ENCODE peak calls at places on chromosomes 12 and 14, in six cellular contexts. V, E, A, D, P and F are unnamed samples.

GRCh38 chr12:76360316-76360715 is 12.1 kb upstream of the BBS10 start:
- DNase-seq in V (no peak), D (no peak), P (no peak), E (no peak), A (no peak), F (no peak)

GRCh38 chr12:98332626-98333025 is 182.8 kb upstream of the TMPO start:
- DNase-seq in D (peak; percentile 64), A (no peak), P (no peak), E (no peak), V (no peak), F (no peak)

GRCh38 chr14:32070282-32070681 is 6.8 kb upstream of the ARHGAP5 start:
- DNase-seq in D (no peak), A (no peak), E (no peak), V (no peak), P (no peak), F (no peak)

GRCh38 chr12:26721800-26722199 is 111.2 kb downstream of the ITPR2 start:
- DNase-seq in A (no peak), P (no peak), E (no peak), D (no peak), V (no peak), F (no peak)

GRCh38 chr12:29519585-29520182 is 22.2 kb upstream of the OVCH1 start:
- DNase-seq in A (peak; percentile 63), E (peak; percentile 29), V (peak; percentile 27), P (peak; percentile 28), D (no peak), F (no peak)

GRCh38 chr14:81147140-81147897 is 73.4 kb downstream of the GTF2A1 start:
- DNase-seq in E (no peak), P (no peak), A (no peak), D (no peak), V (no peak), F (no peak)

GRCh38 chr12:64506955-64507354 is 55.0 kb downstream of the TBK1 start:
- DNase-seq in E (no peak), A (no peak), V (no peak), P (no peak), D (no peak), F (no peak)

GRCh38 chr12:93803408-93803807 is 126.2 kb downstream of the CRADD start:
- DNase-seq in D (no peak), E (no peak), A (no peak), V (no peak), P (no peak), F (no peak)

GRCh38 chr14:41461380-41461779 is 145.3 kb upstream of the LRFN5 start:
- DNase-seq in D (no peak), E (no peak), A (no peak), V (no peak), P (no peak), F (no peak)

GRCh38 chr14:67423424-67423823 is 11.5 kb upstream of the PLEK2 start:
- DNase-seq in A (no peak), V (no peak), D (no peak), E (no peak), P (no peak), F (no peak)

GRCh38 chr14:66596241-66596985 is 88.5 kb downstream of the GPHN start:
- DNase-seq in D (no peak), V (no peak), E (no peak), P (no peak), A (no peak), F (no peak)

GRCh38 chr14:86462193-86462592 is 932.2 kb downstream of the FLRT2 start:
- DNase-seq in V (no peak), D (no peak), P (peak; percentile 40), A (peak; percentile 15), E (no peak), F (no peak)

GRCh38 chr12:111715242-111715641 is 29.4 kb downstream of the ACAD10 start:
- DNase-seq in E (no peak), A (no peak), V (peak; percentile 4), P (peak; percentile 4), D (no peak), F (no peak)

GRCh38 chr12:71455028-71455737 is 15.6 kb downstream of the LGR5 start:
- DNase-seq in E (no peak), A (no peak), P (no peak), V (no peak), D (no peak), F (no peak)

GRCh38 chr14:64208981-64209380 is 85.2 kb downstream of the ESR2 start:
- DNase-seq in A (no peak), P (no peak), D (no peak), V (no peak), E (no peak), F (no peak)

GRCh38 chr14:64208261-64208660 is 85.9 kb downstream of the ESR2 start:
- DNase-seq in A (no peak), V (no peak), E (no peak), P (no peak), D (no peak), F (no peak)

GRCh38 chr14:64210211-64210610 is 84.0 kb downstream of the ESR2 start:
- DNase-seq in V (no peak), D (no peak), A (no peak), P (no peak), E (no peak), F (no peak)

GRCh38 chr14:64212666-64213065 is 81.5 kb downstream of the ESR2 start:
- DNase-seq in E (no peak), P (no peak), A (no peak), D (no peak), V (no peak), F (no peak)

DNA sequence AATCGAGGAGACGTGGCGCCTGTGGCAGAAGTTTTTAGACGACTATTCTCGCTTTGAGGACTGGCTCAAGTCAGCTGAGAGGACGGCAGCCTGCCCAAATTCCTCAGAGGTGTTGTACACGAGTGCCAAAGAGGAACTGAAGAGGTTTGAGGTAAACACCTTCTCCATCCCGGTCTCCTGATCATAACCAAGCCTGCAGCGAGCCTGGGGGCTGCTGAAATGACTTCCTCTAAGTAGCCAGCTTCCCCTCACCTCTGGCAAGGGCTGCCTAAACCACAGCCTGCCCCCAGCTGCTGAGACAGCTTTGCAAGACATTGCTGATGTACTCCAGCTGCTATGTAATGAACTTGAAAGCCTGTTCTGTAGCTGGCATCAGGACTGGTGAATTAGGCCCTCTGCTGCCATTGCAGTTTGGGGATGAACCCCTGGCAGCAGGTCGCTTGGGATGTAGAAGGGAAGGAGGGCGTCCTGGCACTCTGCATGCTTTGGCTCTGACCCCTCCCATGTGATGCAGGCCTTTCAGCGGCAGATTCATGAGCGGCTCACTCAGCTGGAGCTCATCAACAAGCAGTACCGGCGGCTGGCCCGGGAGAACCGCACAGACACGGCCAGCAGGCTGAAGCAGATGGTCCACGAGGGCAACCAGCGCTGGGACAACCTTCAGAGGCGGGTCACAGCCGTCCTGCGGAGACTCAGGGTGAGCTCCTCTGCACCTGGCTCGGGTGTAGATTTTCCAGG is 84.6 kb downstream of the ESR2 start:
- DNase-seq in V (no peak), D (peak; percentile 48), E (no peak), P (no peak), A (no peak), F (no peak)
- TF ChIP-seq ZNF274 in V (no peak), D (no peak), E (no peak), P (no peak), A (no peak), F (no peak)

GRCh38 chr12:14665354-14666348 is 30.7 kb downstream of the GUCY2C start:
- DNase-seq in P (no peak), V (no peak), D (no peak), E (peak; percentile 7), A (no peak), F (peak; percentile 51)

GRCh38 chr12:14663002-14663401 is 33.4 kb downstream of the GUCY2C start:
- DNase-seq in D (no peak), E (no peak), V (no peak), P (no peak), A (no peak), F (no peak)

GRCh38 chr12:14664434-14665023 is 31.9 kb downstream of the GUCY2C start:
- DNase-seq in V (peak; percentile 7), A (no peak), P (peak; percentile 6), D (no peak), E (peak; percentile 37), F (no peak)

DNA sequence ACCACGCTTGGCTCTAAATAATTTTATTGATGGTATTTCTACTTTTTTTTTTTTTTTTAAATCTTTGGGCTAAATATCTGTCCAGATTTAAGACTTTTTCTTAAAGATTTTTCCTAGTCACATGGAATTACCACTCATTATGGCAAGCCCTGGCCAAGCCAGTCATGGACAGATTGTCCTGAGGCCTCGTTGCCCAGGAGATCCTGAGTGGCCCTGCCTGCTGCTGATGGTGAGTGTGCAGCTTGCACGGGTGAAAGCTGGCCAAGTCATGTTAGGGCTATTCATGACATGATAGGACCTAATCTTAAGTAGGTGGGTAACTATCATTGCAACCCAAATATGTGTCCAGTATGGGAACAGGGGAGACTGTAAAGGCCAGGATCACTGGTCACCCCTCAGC is 27.8 kb downstream of the GUCY2C start:
- DNase-seq in P (no peak), A (no peak), D (no peak), E (no peak), V (no peak), F (no peak)
- TF ChIP-seq ZNF274 in P (no peak), A (no peak), D (no peak), E (no peak), V (no peak), F (no peak)

DNA sequence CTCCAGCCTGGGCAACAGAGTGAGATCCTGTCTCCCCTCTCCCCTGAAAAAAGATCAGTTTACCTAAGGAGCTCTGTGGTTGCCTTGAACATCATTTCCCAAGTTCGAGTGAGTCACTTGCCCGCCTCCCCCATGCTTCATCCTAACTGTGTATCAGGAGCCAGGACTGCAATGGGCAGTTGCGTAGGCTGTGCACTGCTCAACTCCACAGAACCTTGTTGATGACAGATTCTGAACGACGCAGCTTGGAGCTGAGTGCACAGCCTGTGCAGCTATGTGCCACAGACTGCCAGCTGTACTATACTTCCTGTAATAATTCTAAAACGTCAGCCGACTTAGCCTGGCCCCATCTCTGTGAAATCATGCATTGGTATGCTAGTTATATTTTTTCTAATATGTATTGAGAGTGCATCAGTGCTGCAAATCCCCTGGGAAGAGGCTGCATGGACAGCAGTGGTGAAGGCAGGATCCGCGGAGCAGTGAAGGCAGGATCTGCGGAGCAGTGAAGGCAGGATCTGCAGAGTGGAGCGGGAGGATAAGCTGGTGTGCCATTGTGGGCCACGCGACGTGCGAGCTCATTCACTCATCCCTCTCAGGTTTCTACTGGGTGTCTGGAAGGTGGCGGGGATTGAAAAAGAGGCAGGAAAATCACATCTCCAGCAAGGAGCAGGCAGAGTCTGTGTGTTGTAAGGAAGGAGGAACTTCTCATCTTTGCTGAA is 80.8 kb downstream of the GALNT9 start:
- DNase-seq in A (no peak), P (no peak), D (no peak), V (no peak), E (no peak), F (no peak)
- TF ChIP-seq ZNF274 in A (no peak), P (no peak), D (no peak), V (no peak), E (no peak), F (no peak)

GRCh38 chr14:74509587-74510210 is 16.1 kb downstream of the ISCA2 start:
- DNase-seq in V (no peak), E (no peak), P (no peak), A (no peak), D (no peak), F (no peak)

GRCh38 chr14:74511966-74512365 is 18.4 kb downstream of the ISCA2 start:
- DNase-seq in A (no peak), P (no peak), V (no peak), D (no peak), E (no peak), F (no peak)

GRCh38 chr14:74508844-74509428 is 15.4 kb downstream of the ISCA2 start:
- DNase-seq in P (no peak), A (no peak), V (no peak), E (no peak), D (no peak), F (no peak)

GRCh38 chr14:74510955-74511354 is 17.4 kb downstream of the ISCA2 start:
- DNase-seq in A (no peak), E (no peak), V (no peak), P (no peak), D (no peak), F (no peak)

GRCh38 chr14:74510211-74510931 is 16.8 kb downstream of the ISCA2 start:
- DNase-seq in V (no peak), A (peak; percentile 54), E (no peak), D (no peak), P (peak; percentile 25), F (no peak)
- TF ChIP-seq ZNF274 in V (no peak), A (no peak), E (no peak), D (no peak), P (no peak), F (no peak)